ENCODE peak calls at places on chromosomes 7 and 10, in six cellular contexts. Y is epithelial cell of esophagus, N is left ventricle myocardium inferior, S is RWPE2, D is adrenal gland, A is NT2/D1. J is an unnamed sample.

GRCh38 chr10:5811387-5811821 is 1.8 kb downstream of the GDI2 start:
- DNase-seq in Y (peak), N (no peak), S (no peak), D (no peak), A (peak), J (no peak)

GRCh38 chr10:133377025-133377817 is 1.8 kb upstream of the PAOX start:
- DNase-seq in Y (no peak), N (no peak), S (no peak), D (no peak), A (no peak), J (no peak)

GRCh38 chr10:22710139-22710745 is 4.1 kb downstream of the PIP4K2A start:
- DNase-seq in Y (no peak), N (no peak), S (no peak), D (peak), A (no peak), J (peak)

GRCh38 chr10:93006435-93007039 is 54.1 kb upstream of the CYP26C1 start:
- DNase-seq in Y (peak), N (no peak), S (no peak), D (no peak), A (peak), J (no peak)

GRCh38 chr10:6269953-6270867 is 67.5 kb downstream of the PFKFB3 start:
- DNase-seq in Y (peak), N (no peak), S (no peak), D (no peak), A (no peak), J (peak)

GRCh38 chr10:77505431-77506334 is 131.9 kb downstream of the KCNMA1 start:
- DNase-seq in Y (peak), N (no peak), S (no peak), D (no peak), A (no peak), J (no peak)

GRCh38 chr10:19819419-19820033 is 3.3 kb downstream of the PLXDC2 start:
- DNase-seq in Y (peak), N (no peak), S (no peak), D (peak), A (no peak), J (no peak)

GRCh38 chr10:66837990-66838389 is 87.8 kb upstream of the LRRTM3 start:
- DNase-seq in Y (no peak), N (no peak), S (no peak), D (no peak), A (no peak), J (no peak)

GRCh38 chr7:159075563-159076238 is 69.0 kb downstream of the VIPR2 start:
- DNase-seq in Y (no peak), N (no peak), S (peak), D (no peak), A (no peak), J (no peak)

GRCh38 chr10:52319926-52320325 is 5.8 kb downstream of the DKK1 start:
- DNase-seq in Y (no peak), N (no peak), S (no peak), D (no peak), A (no peak), J (no peak)

GRCh38 chr10:35608317-35608672 is 3.2 kb downstream of the GJD4 start:
- DNase-seq in Y (no peak), N (no peak), S (no peak), D (no peak), A (no peak), J (no peak)

GRCh38 chr7:100879685-100880261 is 4.9 kb downstream of the SRRT start:
- DNase-seq in Y (no peak), N (no peak), S (no peak), D (no peak), A (no peak), J (no peak)

GRCh38 chr10:50512743-50513416 is 110.9 kb downstream of the SGMS1 start:
- DNase-seq in Y (no peak), N (no peak), S (no peak), D (no peak), A (no peak), J (peak)

GRCh38 chr10:124997791-124998623 is 56.1 kb downstream of the ZRANB1 start:
- DNase-seq in Y (no peak), N (peak), S (no peak), D (peak), A (no peak), J (no peak)

GRCh38 chr10:126511917-126512487 is 123.7 kb upstream of the ADAM12 start:
- DNase-seq in Y (no peak), N (no peak), S (no peak), D (no peak), A (no peak), J (no peak)

GRCh38 chr7:93374345-93374940 is 142.3 kb downstream of the VPS50 start:
- DNase-seq in Y (peak), N (no peak), S (no peak), D (no peak), A (peak), J (no peak)

GRCh38 chr10:103836776-103837344 is 18.5 kb downstream of the SH3PXD2A start:
- DNase-seq in Y (no peak), N (no peak), S (no peak), D (no peak), A (no peak), J (no peak)

GRCh38 chr7:94975316-94975715 is 67.9 kb downstream of the PPP1R9A start:
- DNase-seq in Y (peak), N (no peak), S (no peak), D (no peak), A (no peak), J (no peak)

GRCh38 chr10:35691522-35692236 is 49.6 kb upstream of the FZD8 start:
- DNase-seq in Y (no peak), N (no peak), S (no peak), D (no peak), A (no peak), J (no peak)

GRCh38 chr7:96321041-96321669 is 743 bp downstream of the SLC25A13 start:
- DNase-seq in Y (peak), N (peak), S (no peak), D (peak), A (peak), J (no peak)

GRCh38 chr7:25856056-25856780 is 295.8 kb upstream of the NFE2L3 start:
- DNase-seq in Y (peak), N (no peak), S (no peak), D (no peak), A (no peak), J (no peak)

GRCh38 chr10:133094866-133095265 is 7.1 kb downstream of the ADGRA1 start:
- DNase-seq in Y (no peak), N (no peak), S (no peak), D (no peak), A (no peak), J (no peak)

GRCh38 chr7:47568569-47568968 is 13.3 kb downstream of the TNS3 start:
- DNase-seq in Y (no peak), N (peak), S (no peak), D (peak), A (no peak), J (no peak)

GRCh38 chr10:78567680-78568453 is 500.9 kb upstream of the ZMIZ1 start:
- DNase-seq in Y (peak), N (no peak), S (no peak), D (no peak), A (no peak), J (no peak)

GRCh38 chr10:13815766-13816165 is 229.0 kb downstream of the PRPF18 start:
- DNase-seq in Y (peak), N (no peak), S (no peak), D (no peak), A (no peak), J (no peak)

GRCh38 chr7:108413782-108414492 is 42.3 kb downstream of the NRCAM start:
- DNase-seq in Y (peak), N (no peak), S (no peak), D (no peak), A (peak), J (no peak)

GRCh38 chr7:12557282-12557681 is 13.2 kb upstream of the SCIN start:
- DNase-seq in Y (peak), N (no peak), S (no peak), D (no peak), A (no peak), J (no peak)

GRCh38 chr10:983951-984705 is 4.1 kb upstream of the GTPBP4 start:
- DNase-seq in Y (no peak), N (no peak), S (no peak), D (peak), A (no peak), J (no peak)

GRCh38 chr7:106369349-106369748 is 84.6 kb upstream of the NAMPT start:
- DNase-seq in Y (peak), N (no peak), S (no peak), D (no peak), A (peak), J (no peak)

GRCh38 chr7:50164552-50165220 is 71.6 kb upstream of the ZPBP start:
- DNase-seq in Y (no peak), N (no peak), S (no peak), D (no peak), A (no peak), J (no peak)

GRCh38 chr7:17532861-17533404 is 234.5 kb downstream of the AHR start:
- DNase-seq in Y (peak), N (no peak), S (peak), D (no peak), A (no peak), J (no peak)

GRCh38 chr7:143279186-143280098 is 5.3 kb upstream of the TMEM139 start:
- DNase-seq in Y (peak), N (no peak), S (no peak), D (no peak), A (no peak), J (no peak)
- H3K4me3 ChIP-seq in Y (no peak), N (peak), S (no peak), D (no peak), A (no peak), J (no peak)

GRCh38 chr10:70952446-70952845 is 64.1 kb upstream of the PCBD1 start:
- DNase-seq in Y (no peak), N (no peak), S (no peak), D (no peak), A (no peak), J (no peak)

GRCh38 chr10:70950062-70950461 is 61.7 kb upstream of the PCBD1 start:
- DNase-seq in Y (no peak), N (no peak), S (no peak), D (no peak), A (no peak), J (no peak)

GRCh38 chr10:70954373-70954772 is 66.0 kb upstream of the PCBD1 start:
- DNase-seq in Y (no peak), N (no peak), S (no peak), D (no peak), A (no peak), J (no peak)

GRCh38 chr10:70954777-70955176 is 66.4 kb upstream of the PCBD1 start:
- DNase-seq in Y (no peak), N (no peak), S (no peak), D (no peak), A (no peak), J (no peak)

GRCh38 chr10:70952921-70953320 is 64.6 kb upstream of the PCBD1 start:
- DNase-seq in Y (no peak), N (no peak), S (no peak), D (no peak), A (no peak), J (no peak)
- H3K4me3 ChIP-seq in Y (no peak), N (no peak), S (no peak), D (no peak), A (no peak), J (no peak)

DNA sequence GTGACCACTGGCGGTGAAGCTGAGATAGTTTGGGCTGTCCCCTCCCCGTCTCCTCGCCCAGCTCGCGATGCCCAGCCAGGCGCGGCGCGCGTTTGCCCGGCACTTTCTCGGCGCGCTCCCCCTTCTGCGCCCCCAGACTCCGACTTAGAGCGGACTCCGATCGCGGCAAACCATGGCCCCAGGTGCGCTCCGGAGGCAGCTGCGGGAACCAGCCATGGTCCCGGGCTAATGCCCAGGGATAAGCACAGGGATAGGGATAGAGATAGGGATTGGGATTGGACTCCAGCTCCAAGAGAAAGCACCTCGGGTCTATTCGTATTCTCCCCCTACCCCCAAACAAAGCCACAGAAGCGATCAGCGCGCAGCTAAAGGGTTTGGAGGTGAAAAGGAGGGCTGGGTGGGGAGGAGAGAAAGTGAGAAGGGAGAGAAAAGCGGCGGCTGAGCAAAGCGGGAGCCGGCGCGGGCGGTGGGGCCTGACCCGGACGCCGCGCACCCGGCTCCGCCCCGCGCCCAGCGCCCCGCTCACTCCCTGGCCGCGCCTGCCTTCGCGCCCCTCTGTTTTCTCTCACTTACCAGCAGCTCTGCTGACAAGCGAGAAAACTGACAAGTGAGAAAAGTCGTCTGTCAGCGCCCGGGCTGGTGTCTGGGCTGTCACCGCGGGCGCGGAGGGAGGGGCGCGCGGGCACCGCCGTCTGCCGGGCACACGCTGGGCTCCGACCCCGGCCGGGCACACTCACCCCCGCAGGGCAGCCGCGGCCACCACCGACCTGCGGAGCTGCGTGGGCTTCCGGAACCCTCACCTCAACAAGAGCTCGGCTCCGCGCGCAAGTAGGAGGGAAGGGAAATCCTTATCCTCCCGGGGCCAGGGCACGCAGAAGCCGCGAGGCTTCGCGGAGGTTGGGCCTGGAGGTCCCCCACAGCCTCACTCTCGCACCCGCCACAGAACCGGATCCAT is at the start of gene PDE1C:
- DNase-seq in Y (no peak), N (peak), S (no peak), D (no peak), A (no peak), J (no peak)
- H3K4me3 ChIP-seq in Y (no peak), N (peak), S (peak), D (no peak), A (peak), J (no peak)

DNA sequence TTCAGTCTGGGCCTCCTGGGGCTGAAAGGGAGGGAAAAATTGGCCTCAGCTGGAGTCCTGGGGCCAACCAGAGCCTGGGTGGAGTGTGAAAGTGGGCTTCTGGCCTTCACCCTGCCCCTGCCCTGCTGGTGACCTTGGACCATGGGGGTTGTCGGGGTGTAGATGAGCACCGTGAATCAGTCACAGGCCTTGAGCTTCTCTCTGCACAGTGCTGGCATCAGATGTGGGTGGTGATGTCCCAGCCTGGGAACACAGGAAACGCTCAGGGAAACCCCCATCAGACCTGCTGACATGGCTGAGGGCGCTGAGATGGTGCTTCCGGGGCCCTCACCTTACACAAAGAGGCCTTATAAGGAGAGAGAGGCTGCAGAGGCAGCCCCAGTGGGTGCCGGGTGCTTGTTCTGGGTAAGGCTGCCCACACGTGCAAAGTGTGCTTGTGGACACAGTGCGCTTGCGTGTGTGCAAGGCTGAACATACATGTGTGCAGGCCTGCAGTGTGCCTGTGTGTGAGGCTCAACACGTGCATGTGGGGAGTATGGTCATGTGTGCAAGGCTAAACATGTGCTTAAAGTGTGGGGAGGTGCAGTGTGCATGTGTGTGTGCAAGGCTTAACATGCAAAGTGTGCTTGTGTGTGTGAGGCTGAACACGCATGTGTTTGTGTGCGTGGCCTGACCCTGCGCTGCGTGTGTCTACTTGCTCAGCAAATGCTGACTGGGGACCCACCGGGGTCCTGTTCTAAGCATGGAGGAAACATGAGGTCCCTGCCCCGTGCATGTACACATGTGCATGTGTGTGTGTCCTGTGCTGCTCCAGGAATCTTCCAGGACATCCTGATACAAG is 6.5 kb downstream of the ARPC1B start:
- DNase-seq in Y (no peak), N (no peak), S (no peak), D (peak), A (no peak), J (peak)
- H3K4me3 ChIP-seq in Y (no peak), N (peak), S (no peak), D (no peak), A (no peak), J (peak)